ENCODE peak calls at places on chromosomes 6 and 20, in five cellular contexts. One of them, this sample, is unnamed.

GRCh38 chr6:145669627-145670034 is 65.7 kb downstream of the EPM2A start:
- DNase-seq in RCC 7860: peak
- DNase-seq in NCI-H226: peak
- DNase-seq in iris pigment epithelial cell: peak
- DNase-seq in EH: peak
- DNase-seq in this sample: no peak

GRCh38 chr6:36061236-36061635 is 33.6 kb downstream of the MAPK14 start:
- DNase-seq in iris pigment epithelial cell: no peak
- DNase-seq in EH: no peak
- DNase-seq in NCI-H226: no peak
- DNase-seq in RCC 7860: no peak
- DNase-seq in this sample: no peak

GRCh38 chr20:62953167-62953838 is 794 bp downstream of the SLC17A9 start:
- DNase-seq in EH: peak
- DNase-seq in iris pigment epithelial cell: no peak
- DNase-seq in NCI-H226: no peak
- DNase-seq in RCC 7860: peak
- DNase-seq in this sample: no peak

GRCh38 chr20:64006902-64007301 is 26.0 kb downstream of the PRPF6 start:
- DNase-seq in RCC 7860: no peak
- DNase-seq in NCI-H226: no peak
- DNase-seq in iris pigment epithelial cell: no peak
- DNase-seq in EH: no peak
- DNase-seq in this sample: no peak

GRCh38 chr20:7410150-7410549 is 530.1 kb downstream of the HAO1 start:
- DNase-seq in iris pigment epithelial cell: no peak
- DNase-seq in RCC 7860: no peak
- DNase-seq in NCI-H226: no peak
- DNase-seq in EH: no peak
- DNase-seq in this sample: no peak

GRCh38 chr6:166553563-166554271 is 32.8 kb downstream of the RAMACL start:
- DNase-seq in RCC 7860: peak
- DNase-seq in NCI-H226: peak
- DNase-seq in iris pigment epithelial cell: peak
- DNase-seq in EH: peak
- DNase-seq in this sample: no peak

GRCh38 chr6:149137594-149137993 is 179.9 kb upstream of the TAB2 start:
- DNase-seq in NCI-H226: no peak
- DNase-seq in RCC 7860: no peak
- DNase-seq in EH: no peak
- DNase-seq in iris pigment epithelial cell: peak
- DNase-seq in this sample: no peak

GRCh38 chr6:133587841-133588240 is 301.1 kb upstream of the TCF21 start:
- DNase-seq in iris pigment epithelial cell: peak
- DNase-seq in RCC 7860: no peak
- DNase-seq in EH: peak
- DNase-seq in NCI-H226: peak
- DNase-seq in this sample: no peak

GRCh38 chr6:19699990-19700389 is 137.2 kb upstream of the ID4 start:
- DNase-seq in iris pigment epithelial cell: no peak
- DNase-seq in NCI-H226: no peak
- DNase-seq in EH: no peak
- DNase-seq in RCC 7860: no peak
- DNase-seq in this sample: no peak

GRCh38 chr6:35972471-35972985 is 51.6 kb upstream of the SRPK1 start:
- DNase-seq in RCC 7860: no peak
- DNase-seq in EH: no peak
- DNase-seq in iris pigment epithelial cell: no peak
- DNase-seq in NCI-H226: no peak
- DNase-seq in this sample: peak

GRCh38 chr20:4483481-4483880 is 238.2 kb upstream of the PRND start:
- DNase-seq in iris pigment epithelial cell: peak
- DNase-seq in RCC 7860: no peak
- DNase-seq in EH: peak
- DNase-seq in NCI-H226: peak
- DNase-seq in this sample: no peak

GRCh38 chr20:38091447-38092216 is 58.1 kb downstream of the RPRD1B start:
- DNase-seq in RCC 7860: no peak
- DNase-seq in iris pigment epithelial cell: peak
- DNase-seq in EH: no peak
- DNase-seq in NCI-H226: no peak
- DNase-seq in this sample: no peak

GRCh38 chr6:168606722-168607121 is 165.7 kb downstream of the SMOC2 start:
- DNase-seq in RCC 7860: no peak
- DNase-seq in NCI-H226: no peak
- DNase-seq in EH: no peak
- DNase-seq in iris pigment epithelial cell: no peak
- DNase-seq in this sample: no peak

GRCh38 chr6:162857321-162857720 is 129.5 kb downstream of the PACRG start:
- DNase-seq in NCI-H226: no peak
- DNase-seq in RCC 7860: no peak
- DNase-seq in iris pigment epithelial cell: no peak
- DNase-seq in EH: no peak
- DNase-seq in this sample: no peak

GRCh38 chr6:24796616-24797290 is 2.0 kb downstream of the ARMH2 start:
- DNase-seq in EH: no peak
- DNase-seq in iris pigment epithelial cell: no peak
- DNase-seq in NCI-H226: no peak
- DNase-seq in RCC 7860: no peak
- DNase-seq in this sample: no peak

GRCh38 chr6:8930009-8930408 is 494.7 kb upstream of the SLC35B3 start:
- DNase-seq in iris pigment epithelial cell: no peak
- DNase-seq in RCC 7860: no peak
- DNase-seq in NCI-H226: no peak
- DNase-seq in EH: no peak
- DNase-seq in this sample: no peak

GRCh38 chr6:124076336-124077048 is 272.8 kb downstream of the NKAIN2 start:
- DNase-seq in EH: no peak
- DNase-seq in NCI-H226: no peak
- DNase-seq in RCC 7860: no peak
- DNase-seq in iris pigment epithelial cell: no peak
- DNase-seq in this sample: no peak

GRCh38 chr6:79869184-79869583 is 78.2 kb downstream of the ELOVL4 start:
- DNase-seq in RCC 7860: no peak
- DNase-seq in NCI-H226: no peak
- DNase-seq in EH: no peak
- DNase-seq in iris pigment epithelial cell: no peak
- DNase-seq in this sample: no peak

GRCh38 chr6:3428247-3428646 is 28.6 kb downstream of the SLC22A23 start:
- DNase-seq in RCC 7860: no peak
- DNase-seq in EH: no peak
- DNase-seq in iris pigment epithelial cell: no peak
- DNase-seq in NCI-H226: no peak
- DNase-seq in this sample: no peak

GRCh38 chr20:17504326-17504897 is 26.8 kb downstream of the BFSP1 start:
- DNase-seq in EH: no peak
- DNase-seq in NCI-H226: no peak
- DNase-seq in RCC 7860: no peak
- DNase-seq in iris pigment epithelial cell: no peak
- DNase-seq in this sample: peak

GRCh38 chr20:49140411-49140810 is 47.7 kb downstream of the STAU1 start:
- DNase-seq in RCC 7860: no peak
- DNase-seq in iris pigment epithelial cell: no peak
- DNase-seq in EH: no peak
- DNase-seq in NCI-H226: no peak
- DNase-seq in this sample: no peak

GRCh38 chr20:32072168-32072721 is 20.2 kb downstream of the HCK start:
- DNase-seq in NCI-H226: no peak
- DNase-seq in RCC 7860: no peak
- DNase-seq in iris pigment epithelial cell: no peak
- DNase-seq in EH: peak
- DNase-seq in this sample: no peak

GRCh38 chr20:21048841-21049273 is 57.3 kb downstream of the LINC00237 start:
- DNase-seq in RCC 7860: no peak
- DNase-seq in NCI-H226: no peak
- DNase-seq in EH: peak
- DNase-seq in iris pigment epithelial cell: no peak
- DNase-seq in this sample: peak

GRCh38 chr6:45382391-45382790 is 4.7 kb upstream of the SUPT3H start:
- DNase-seq in RCC 7860: no peak
- DNase-seq in iris pigment epithelial cell: no peak
- DNase-seq in NCI-H226: no peak
- DNase-seq in EH: no peak
- DNase-seq in this sample: no peak